ENCODE peak calls at places on chromosomes 7 and 10, in eight cellular contexts. M is psoas muscle, X is A549, F is left ventricle myocardium inferior, Y is foreskin fibroblast, N is colonic mucosa, Q is GM06990, W is Caco-2. G is an unnamed sample.

GRCh38 chr7:95099101-95099500 is 191.7 kb downstream of the PPP1R9A start:
- DNase-seq in M (no peak), X (no peak), F (no peak), Y (no peak), N (no peak), Q (no peak), W (no peak), G (no peak)

GRCh38 chr7:112262804-112263203 is 56.3 kb downstream of the ZNF277 start:
- DNase-seq in M (no peak), X (no peak), F (no peak), Y (no peak), N (no peak), Q (no peak), W (no peak), G (no peak)

GRCh38 chr10:36765777-36766176 is 359.6 kb upstream of the ANKRD30A start:
- DNase-seq in M (no peak), X (no peak), F (no peak), Y (no peak), N (no peak), Q (no peak), W (no peak), G (no peak)

GRCh38 chr7:128833148-128833938 is 3.1 kb downstream of the FLNC start:
- DNase-seq in M (peak; percentile 77), X (no peak), F (peak; percentile 77), Y (peak; percentile 79), N (peak; percentile 44), Q (no peak), W (no peak), G (no peak)

GRCh38 chr7:152615052-152615741 is 60.7 kb downstream of the XRCC2 start:
- DNase-seq in M (no peak), X (no peak), F (no peak), Y (no peak), N (no peak), Q (no peak), W (no peak), G (no peak)

GRCh38 chr7:5143935-5144903 is 45.8 kb upstream of the WIPI2 start:
- DNase-seq in M (peak; percentile 16), X (no peak), F (no peak), Y (no peak), N (no peak), Q (peak; percentile 79), W (no peak), G (no peak)

GRCh38 chr7:64876792-64877713 is 26.0 kb upstream of the ZNF273 start:
- DNase-seq in M (peak; percentile 68), X (no peak), F (peak; percentile 55), Y (no peak), N (peak; percentile 42), Q (no peak), W (no peak), G (no peak)

GRCh38 chr7:37536706-37537105 is 88.0 kb upstream of the ELMO1 start:
- DNase-seq in M (no peak), X (no peak), F (no peak), Y (no peak), N (no peak), Q (no peak), W (no peak), G (no peak)

GRCh38 chr7:29145553-29146081 is 720 bp downstream of the CPVL start:
- DNase-seq in M (no peak), X (no peak), F (no peak), Y (no peak), N (no peak), Q (no peak), W (peak; percentile 5), G (no peak)

GRCh38 chr10:124322191-124322980 is 96.3 kb downstream of the OAT start:
- DNase-seq in M (no peak), X (no peak), F (no peak), Y (no peak), N (no peak), Q (no peak), W (no peak), G (no peak)

GRCh38 chr10:95485445-95485844 is 75.7 kb downstream of the SORBS1 start:
- DNase-seq in M (no peak), X (no peak), F (no peak), Y (no peak), N (no peak), Q (no peak), W (no peak), G (no peak)

GRCh38 chr7:36304099-36304425 is 85.6 kb upstream of the ANLN start:
- DNase-seq in M (no peak), X (no peak), F (no peak), Y (no peak), N (no peak), Q (no peak), W (no peak), G (no peak)

GRCh38 chr7:54343511-54343910 is 198.7 kb upstream of the VSTM2A start:
- DNase-seq in M (no peak), X (no peak), F (no peak), Y (peak; percentile 23), N (no peak), Q (no peak), W (no peak), G (no peak)

GRCh38 chr10:5983813-5984212 is 6.5 kb upstream of the IL15RA start:
- DNase-seq in M (no peak), X (no peak), F (no peak), Y (no peak), N (no peak), Q (no peak), W (no peak), G (no peak)

GRCh38 chr7:23011222-23011924 is 2.6 kb downstream of the HYCC1 start:
- DNase-seq in M (no peak), X (no peak), F (no peak), Y (no peak), N (no peak), Q (no peak), W (no peak), G (no peak)

GRCh38 chr10:63692205-63692896 is 171.2 kb downstream of the REEP3 start:
- DNase-seq in M (no peak), X (no peak), F (no peak), Y (no peak), N (no peak), Q (peak; percentile 47), W (no peak), G (no peak)

GRCh38 chr7:19665399-19666008 is 43.3 kb downstream of the POLR1F start:
- DNase-seq in M (no peak), X (peak; percentile 28), F (no peak), Y (peak; percentile 10), N (no peak), Q (no peak), W (no peak), G (peak; percentile 12)

GRCh38 chr10:86655173-86655540 is 810 bp downstream of the OPN4 start:
- DNase-seq in M (no peak), X (no peak), F (no peak), Y (no peak), N (no peak), Q (no peak), W (no peak), G (no peak)

GRCh38 chr7:73851410-73852338 is 9.3 kb upstream of the TMEM270 start:
- DNase-seq in M (no peak), X (peak; percentile 62), F (no peak), Y (peak; percentile 96), N (no peak), Q (no peak), W (no peak), G (peak; percentile 98)

GRCh38 chr7:87223666-87224065 is 4.1 kb upstream of the TMEM243 start:
- DNase-seq in M (no peak), X (no peak), F (no peak), Y (peak; percentile 41), N (no peak), Q (no peak), W (no peak), G (no peak)

GRCh38 chr7:39465055-39465929 is 100.9 kb upstream of the YAE1 start:
- DNase-seq in M (no peak), X (peak; percentile 39), F (no peak), Y (peak; percentile 31), N (peak; percentile 51), Q (peak; percentile 4), W (peak; percentile 64), G (peak; percentile 33)

DNA sequence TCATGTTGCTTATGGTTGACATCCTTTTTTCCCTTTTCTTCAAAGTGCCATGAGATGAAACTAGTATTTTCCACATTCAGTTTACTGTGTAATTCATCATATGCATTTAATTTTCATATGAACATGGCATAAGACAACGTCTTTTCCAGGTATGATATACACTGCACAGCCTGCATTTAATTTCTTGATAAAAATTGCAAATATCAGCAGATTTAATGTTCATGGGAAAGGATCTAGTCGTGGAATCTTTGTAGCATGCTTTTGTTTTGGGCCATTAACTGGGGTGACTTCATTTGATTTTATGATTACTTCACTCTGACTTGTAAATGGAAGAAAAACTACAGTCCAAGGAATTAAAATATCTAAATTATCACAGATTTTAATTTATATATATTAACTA is 837.3 kb downstream of the IPMK start:
- DNase-seq in M (no peak), X (no peak), F (no peak), Y (no peak), N (no peak), Q (no peak), W (no peak), G (no peak)
- H3K4me3 ChIP-seq in M (no peak overlapping the region), X (no peak overlapping the region), F (no peak overlapping the region), Y (no peak overlapping the region), N (no peak overlapping the region), Q (no peak overlapping the region), W (no peak overlapping the region), G (no peak overlapping the region)

GRCh38 chr10:101570764-101571572 is 17.1 kb downstream of the POLL start:
- DNase-seq in M (no peak), X (no peak), F (no peak), Y (no peak), N (no peak), Q (no peak), W (no peak), G (no peak)
- TF ChIP-seq CTCF in M (no peak), X (no peak), F (no peak), Y (no peak), N (no peak), Q (no peak), W (no peak), G (no peak)

DNA sequence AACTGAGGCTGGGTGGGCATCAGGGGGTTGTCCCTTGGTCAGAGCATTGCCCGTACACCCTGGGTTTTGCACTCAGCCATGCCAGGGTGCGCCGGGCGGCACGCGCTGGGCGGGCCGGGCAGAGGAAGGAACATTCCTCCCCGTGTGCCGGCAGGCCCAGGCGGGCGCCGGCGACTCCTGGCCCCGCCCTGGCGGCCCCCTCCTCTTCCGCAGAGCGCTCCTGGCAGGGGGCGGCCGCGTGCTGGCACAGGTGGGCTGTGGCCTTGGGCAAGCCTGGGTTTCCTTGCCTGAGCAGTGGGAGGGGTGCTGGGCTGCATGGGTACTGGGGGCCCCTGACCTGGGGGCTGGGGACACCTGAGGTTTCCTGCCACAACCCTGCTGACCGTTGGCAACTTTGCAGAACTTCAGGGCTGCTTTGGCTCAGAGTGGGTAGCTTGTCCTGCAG is 3.9 kb downstream of the LFNG start:
- DNase-seq in M (no peak), X (no peak), F (no peak), Y (no peak), N (peak; percentile 70), Q (no peak), W (no peak), G (no peak)
- H3K4me3 ChIP-seq in M (peak overlapping the region; percentile 60), X (peak overlapping the region; percentile 25), F (peak overlapping the region; percentile 73), Y (peak overlapping the region; percentile 18), N (peak overlapping the region; percentile 53), Q (no peak overlapping the region), W (no peak overlapping the region), G (peak overlapping the region; percentile 22)

DNA sequence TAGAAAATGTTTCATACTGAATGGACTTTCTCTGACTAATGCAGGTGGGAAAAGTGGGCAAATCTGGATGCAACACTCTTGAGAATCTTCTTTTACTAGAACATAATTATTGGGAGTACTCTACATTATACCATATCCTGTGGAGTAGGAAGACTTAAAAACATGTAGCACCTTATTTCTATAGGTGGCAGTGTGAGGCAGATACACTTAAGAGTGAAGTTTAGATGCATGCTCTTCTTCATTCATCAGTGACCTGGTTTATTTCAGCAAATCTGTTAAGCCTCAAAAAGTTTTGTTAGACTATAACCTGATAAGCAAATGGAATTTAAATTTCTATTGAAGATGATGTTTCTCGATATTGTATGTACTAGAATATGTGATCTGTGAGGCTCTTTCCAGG is 1087.1 kb upstream of the LRRN3 start:
- DNase-seq in M (no peak), X (no peak), F (no peak), Y (no peak), N (no peak), Q (no peak), W (no peak), G (no peak)
- TF ChIP-seq CTCF in M (no peak), X (peak; percentile 7), F (no peak), Y (no peak), N (no peak), Q (no peak), W (no peak), G (no peak)